ENCODE peak calls at places on chromosomes 3 and 15, in seven cellular contexts. Q is non-pigmented ciliary epithelial cell; R is mesenchymal stem cell; J is skeletal muscle cell; K is NCI-H1105; B is spleen; L is stimulated activated CD4-positive, alpha-beta T cell treated with anti-CD3 and anti-CD28 coated beads, Interleukin-12 subunit alpha, Interleukin-12 subunit beta, amount 100 ng/mL, for 24 hours. G is an unnamed sample.

GRCh38 chr3:69161587-69162196 is 39.3 kb upstream of the LMOD3 start:
- DNase-seq in Q (no peak), L (no peak), J (no peak), K (no peak), R (peak; percentile 57), B (no peak), G (no peak)

GRCh38 chr3:31572605-31573459 is 40.1 kb downstream of the STT3B start:
- DNase-seq in Q (no peak), J (no peak), R (no peak), L (no peak), B (no peak), K (no peak), G (no peak)

GRCh38 chr15:63358296-63359029 is 23.2 kb downstream of the CA12 start:
- DNase-seq in K (no peak), B (no peak), Q (no peak), L (no peak), J (no peak), R (no peak), G (no peak)

GRCh38 chr15:31481157-31481556 is 154.5 kb downstream of the KLF13 start:
- DNase-seq in J (no peak), L (no peak), R (no peak), B (peak; percentile 16), K (no peak), Q (no peak), G (no peak)

GRCh38 chr3:151933224-151933858 is 59.9 kb downstream of the SUCNR1 start:
- DNase-seq in B (no peak), J (no peak), Q (no peak), L (no peak), R (no peak), K (no peak), G (no peak)

GRCh38 chr3:60421749-60422467 is 829.3 kb downstream of the FHIT start:
- DNase-seq in L (no peak), B (no peak), K (no peak), J (no peak), Q (no peak), R (no peak), G (no peak)

GRCh38 chr3:60153221-60153999 is 1097.8 kb downstream of the FHIT start:
- DNase-seq in B (no peak), L (no peak), R (no peak), Q (no peak), K (no peak), J (no peak), G (no peak)

GRCh38 chr15:99433026-99433756 is 132.6 kb upstream of the MEF2A start:
- DNase-seq in K (no peak), R (no peak), J (no peak), Q (no peak), L (no peak), B (peak; percentile 82), G (peak; percentile 93)

GRCh38 chr3:191593486-191593885 is 132.5 kb downstream of the PYDC2 start:
- DNase-seq in J (no peak), L (no peak), Q (no peak), R (no peak), K (no peak), B (no peak), G (no peak)

G was measured in kidney.